ENCODE peak calls at places on chromosomes 11 and 22, in seven cellular contexts. W is NB4; U is effector memory CD4-positive, alpha-beta T cell; B is aorta; I is suprapubic skin; D is hepatocyte; R is PC-9. A is an unnamed sample.

GRCh38 chr11:82631722-82632630 is 101.7 kb downstream of the FAM181B start:
- DNase-seq in U (no peak), R (no peak), D (no peak), W (no peak), I (no peak), B (no peak), A (no peak)

GRCh38 chr11:129960216-129961214 is 42.1 kb downstream of the PRDM10 start:
- DNase-seq in W (peak), U (no peak), D (peak), B (no peak), I (no peak), R (peak), A (no peak)

GRCh38 chr11:20057055-20057943 is 103.0 kb downstream of the DBX1 start:
- DNase-seq in B (no peak), D (no peak), R (no peak), U (no peak), W (no peak), I (no peak), A (no peak)

GRCh38 chr11:128207861-128208321 is 379.5 kb downstream of the ETS1 start:
- DNase-seq in U (no peak), D (peak), W (no peak), B (no peak), I (no peak), R (peak), A (no peak)

GRCh38 chr11:31823372-31824371 is 12.6 kb upstream of the PAX6 start:
- DNase-seq in D (no peak), W (no peak), I (no peak), U (no peak), R (no peak), B (no peak), A (peak)

GRCh38 chr22:44815099-44816070 is 63.0 kb downstream of the ARHGAP8 start:
- DNase-seq in U (no peak), W (no peak), B (no peak), D (no peak), R (no peak), I (no peak), A (peak)

GRCh38 chr11:84671325-84672019 is 955.7 kb downstream of the DLG2 start:
- DNase-seq in U (no peak), B (no peak), R (no peak), W (no peak), D (peak), I (no peak), A (no peak)

GRCh38 chr22:46612904-46613605 is 7.1 kb upstream of the GRAMD4 start:
- DNase-seq in R (no peak), D (no peak), W (no peak), U (peak), B (no peak), I (no peak), A (no peak)

GRCh38 chr11:117201906-117202305 is 2.7 kb downstream of the TAGLN start:
- DNase-seq in I (no peak), R (no peak), D (no peak), W (no peak), B (peak), U (no peak), A (peak)

GRCh38 chr11:64006468-64006867 is 20.2 kb downstream of the OTUB1 start:
- DNase-seq in U (no peak), I (no peak), B (no peak), W (no peak), D (no peak), R (no peak), A (no peak)

GRCh38 chr11:64008283-64008931 is 22.2 kb downstream of the OTUB1 start:
- DNase-seq in B (no peak), R (no peak), W (no peak), U (no peak), D (no peak), I (no peak), A (peak)

GRCh38 chr11:64009234-64009633 is 23.0 kb downstream of the OTUB1 start:
- DNase-seq in U (no peak), R (no peak), B (no peak), I (no peak), W (no peak), D (no peak), A (peak)

GRCh38 chr11:64007160-64007628 is 21.0 kb downstream of the OTUB1 start:
- DNase-seq in I (no peak), B (peak), R (no peak), W (no peak), D (peak), U (no peak), A (peak)

DNA sequence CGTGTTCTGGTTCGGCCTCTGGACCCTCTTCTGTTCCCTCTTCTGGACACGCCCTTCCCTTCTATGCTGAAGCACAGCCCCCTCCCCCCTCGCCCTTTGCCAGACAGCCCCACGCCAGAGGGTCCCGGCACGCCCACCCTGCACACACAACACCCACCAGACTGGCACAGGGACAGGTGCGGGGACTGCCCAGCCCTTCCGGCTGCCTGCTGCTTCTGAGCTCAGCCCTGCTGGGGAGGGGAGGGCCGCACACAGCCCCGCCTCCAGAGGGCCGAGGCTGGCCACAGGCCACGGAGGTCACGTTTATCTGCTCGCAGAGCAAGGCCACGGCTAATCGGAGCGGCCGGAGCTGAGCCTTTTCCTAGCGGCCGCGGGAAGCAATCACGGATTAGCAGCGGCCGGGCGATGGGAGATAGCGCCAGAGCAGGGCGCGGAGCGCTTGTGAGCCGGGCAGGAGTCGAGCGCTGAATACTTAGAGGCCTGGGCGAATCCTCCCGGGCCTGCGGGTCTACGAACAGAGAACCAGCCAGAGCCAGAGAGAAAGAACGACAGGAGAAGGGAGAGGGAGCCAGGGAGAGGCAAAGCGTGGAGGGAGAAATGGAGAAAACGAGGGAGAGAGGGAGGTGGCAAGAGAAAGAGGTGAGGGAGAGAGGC is 21.5 kb downstream of the OTUB1 start:
- DNase-seq in B (peak), U (no peak), I (no peak), W (no peak), D (peak), R (no peak), A (peak)
- H3K4me3 ChIP-seq in B (peak), U (no peak), I (peak), W (no peak), D (no peak), R (no peak), A (peak)

DNA sequence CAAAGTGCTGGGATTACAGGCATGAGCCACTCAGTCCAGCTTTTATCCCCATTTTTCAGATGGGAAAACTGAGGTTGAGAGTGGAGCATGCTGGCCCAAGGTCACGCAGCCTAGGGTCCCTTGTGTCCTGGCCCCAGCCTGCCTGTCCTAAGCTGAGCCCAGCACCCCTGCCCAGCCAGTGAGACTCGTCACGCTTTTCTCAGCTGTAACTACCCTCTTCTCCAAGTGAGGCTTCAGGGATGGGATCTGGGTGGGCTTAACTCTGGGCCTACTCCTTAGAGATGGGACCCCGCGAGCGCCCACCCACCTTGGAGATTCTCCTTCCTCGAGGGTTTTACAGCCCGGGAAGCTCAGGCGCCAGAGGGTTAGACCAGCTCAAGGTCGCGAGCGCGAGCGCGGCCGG is 390 bp upstream of the TMEM151A start:
- DNase-seq in B (peak), I (peak), W (no peak), U (no peak), D (no peak), R (no peak), A (no peak)
- H3K4me3 ChIP-seq in B (no peak), I (peak), W (no peak), U (no peak), D (no peak), R (no peak), A (peak)

GRCh38 chr11:66639066-66639813 is 737 bp downstream of the RBM4 start:
- DNase-seq in R (no peak), U (no peak), D (peak), W (peak), I (no peak), B (no peak), A (no peak)

GRCh38 chr11:66643745-66644437 is 5.4 kb downstream of the RBM4 start:
- DNase-seq in I (no peak), B (no peak), R (no peak), U (no peak), W (no peak), D (no peak), A (no peak)

GRCh38 chr11:66638177-66639065 is at the start of gene RBM4:
- DNase-seq in B (peak), R (peak), W (peak), I (peak), D (peak), U (peak), A (peak)

GRCh38 chr11:66637557-66638176 is 836 bp upstream of the RBM4 start:
- DNase-seq in D (no peak), U (no peak), B (no peak), I (no peak), R (no peak), W (peak), A (no peak)

GRCh38 chr11:66641834-66642233 is 3.3 kb downstream of the RBM4 start:
- DNase-seq in W (no peak), U (no peak), I (no peak), B (no peak), D (no peak), R (peak), A (no peak)
- H3K4me3 ChIP-seq in W (peak), U (peak), I (peak), B (no peak), D (peak), R (peak), A (no peak)

GRCh38 chr11:131760191-131760951 is 390.0 kb downstream of the NTM start:
- DNase-seq in B (no peak), R (no peak), D (peak), U (no peak), I (no peak), W (peak), A (peak)
- H3K4me3 ChIP-seq in B (no peak), R (no peak), D (no peak), U (no peak), I (no peak), W (no peak), A (no peak)

GRCh38 chr22:25453058-25453457 is 111.4 kb upstream of the GRK3 start:
- DNase-seq in R (no peak), I (no peak), U (no peak), D (no peak), B (no peak), W (no peak), A (no peak)

GRCh38 chr22:25452116-25452700 is 112.3 kb upstream of the GRK3 start:
- DNase-seq in D (no peak), B (no peak), I (no peak), R (no peak), U (no peak), W (no peak), A (no peak)

GRCh38 chr22:25449781-25450317 is 114.6 kb upstream of the GRK3 start:
- DNase-seq in B (no peak), W (no peak), I (no peak), D (no peak), R (no peak), U (no peak), A (no peak)

GRCh38 chr22:25453557-25453956 is 110.9 kb upstream of the GRK3 start:
- DNase-seq in U (no peak), W (no peak), I (no peak), D (no peak), R (no peak), B (no peak), A (no peak)

DNA sequence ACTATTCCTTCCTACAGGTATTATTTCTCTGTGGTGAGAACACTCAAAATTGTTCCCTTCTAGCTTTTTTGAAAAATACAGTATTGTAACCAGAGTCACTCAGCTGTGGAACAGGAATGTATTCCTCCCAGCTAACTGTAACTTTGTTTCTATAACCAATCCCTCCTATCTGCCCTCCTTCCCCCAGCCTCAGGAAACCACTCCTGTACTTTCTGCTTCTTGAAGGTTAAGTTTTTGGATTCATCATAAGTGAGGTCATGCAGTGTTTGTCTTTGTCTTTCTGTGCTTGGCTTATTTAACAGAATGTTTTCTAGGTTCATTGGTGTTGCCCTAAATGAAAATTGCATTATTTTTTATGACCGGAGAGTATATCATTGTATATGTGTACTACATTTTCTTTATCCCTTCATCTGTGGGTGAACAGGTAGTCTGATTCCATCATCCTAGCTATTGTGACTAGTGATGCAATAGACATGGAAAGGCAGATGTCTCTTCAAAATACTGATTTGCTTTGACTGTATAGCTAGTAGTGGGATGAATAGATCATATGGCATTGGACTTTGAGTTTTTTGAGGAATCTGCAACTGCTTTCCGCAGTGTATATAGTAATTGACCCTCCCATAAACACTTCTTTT is 112.9 kb upstream of the GRK3 start:
- DNase-seq in B (no peak), D (no peak), W (no peak), I (no peak), R (no peak), U (no peak), A (no peak)
- H3K4me3 ChIP-seq in B (no peak), D (no peak), W (peak), I (no peak), R (no peak), U (no peak), A (no peak)